ENCODE peak calls at places on chromosome X, in six cellular contexts. I is A549, Z is suprapubic skin, J is esophagus muscularis mucosa, L is endothelial cell of umbilical vein, B is stomach. C is an unnamed sample.

GRCh38 chrX:19204623-19205022 is 82.4 kb upstream of the ADGRG2 start:
- DNase-seq in I (no peak), Z (no peak), J (no peak), L (no peak), B (no peak), C (no peak)

GRCh38 chrX:138127314-138127713 is 561.4 kb downstream of the ZIC3 start:
- DNase-seq in I (no peak), Z (no peak), J (no peak), L (no peak), B (no peak), C (no peak)

GRCh38 chrX:38618152-38618551 is 56.8 kb downstream of the TSPAN7 start:
- DNase-seq in I (no peak), Z (no peak), J (no peak), L (no peak), B (no peak), C (no peak)

GRCh38 chrX:100207331-100208024 is 202.6 kb downstream of the PCDH19 start:
- DNase-seq in I (no peak), Z (no peak), J (no peak), L (no peak), B (no peak), C (no peak)

GRCh38 chrX:103175944-103176753 is 38.8 kb upstream of the BEX4 start:
- DNase-seq in I (peak; percentile 37), Z (no peak), J (no peak), L (peak; percentile 62), B (peak; percentile 72), C (peak; percentile 77)

GRCh38 chrX:53930513-53931380 is 113.5 kb downstream of the PHF8 start:
- DNase-seq in I (no peak), Z (no peak), J (no peak), L (no peak), B (no peak), C (no peak)

GRCh38 chrX:9286234-9286633 is 178.6 kb upstream of the TBL1X start:
- DNase-seq in I (no peak), Z (no peak), J (no peak), L (no peak), B (no peak), C (no peak)

GRCh38 chrX:20060961-20061868 is 55.5 kb downstream of the MAP7D2 start:
- DNase-seq in I (no peak), Z (no peak), J (no peak), L (no peak), B (no peak), C (no peak)

GRCh38 chrX:68912113-68912980 is 83.5 kb downstream of the EFNB1 start:
- DNase-seq in I (no peak), Z (no peak), J (no peak), L (no peak), B (no peak), C (no peak)

GRCh38 chrX:43121637-43122036 is 343.7 kb upstream of the PPP1R2C start:
- DNase-seq in I (no peak), Z (no peak), J (no peak), L (peak; percentile 11), B (no peak), C (peak; percentile 29)

GRCh38 chrX:54825716-54826428 is 18.3 kb downstream of the MAGED2 start:
- DNase-seq in I (no peak), Z (no peak), J (peak; percentile 14), L (no peak), B (no peak), C (no peak)

GRCh38 chrX:8955521-8955920 is 78.4 kb downstream of the FAM9B start:
- DNase-seq in I (no peak), Z (no peak), J (no peak), L (no peak), B (no peak), C (no peak)

GRCh38 chrX:13311560-13311959 is 8.3 kb downstream of the ATXN3L start:
- DNase-seq in I (no peak), Z (no peak), J (no peak), L (no peak), B (no peak), C (no peak)

GRCh38 chrX:105552395-105552794 is 269.9 kb upstream of the NRK start:
- DNase-seq in I (no peak), Z (no peak), J (no peak), L (peak; percentile 1), B (no peak), C (no peak)

GRCh38 chrX:70436380-70436779 is 8.3 kb upstream of the DLG3 start:
- DNase-seq in I (no peak), Z (no peak), J (no peak), L (no peak), B (no peak), C (no peak)

GRCh38 chrX:70432936-70433847 is 10.1 kb downstream of the GDPD2 start:
- DNase-seq in I (no peak), Z (no peak), J (no peak), L (no peak), B (no peak), C (no peak)

GRCh38 chrX:70434914-70435586 is 9.6 kb upstream of the DLG3 start:
- DNase-seq in I (no peak), Z (no peak), J (no peak), L (no peak), B (peak; percentile 24), C (no peak)

GRCh38 chrX:70433848-70434351 is 10.7 kb upstream of the DLG3 start:
- DNase-seq in I (peak; percentile 53), Z (no peak), J (peak; percentile 92), L (peak; percentile 49), B (peak; percentile 82), C (peak; percentile 70)

DNA sequence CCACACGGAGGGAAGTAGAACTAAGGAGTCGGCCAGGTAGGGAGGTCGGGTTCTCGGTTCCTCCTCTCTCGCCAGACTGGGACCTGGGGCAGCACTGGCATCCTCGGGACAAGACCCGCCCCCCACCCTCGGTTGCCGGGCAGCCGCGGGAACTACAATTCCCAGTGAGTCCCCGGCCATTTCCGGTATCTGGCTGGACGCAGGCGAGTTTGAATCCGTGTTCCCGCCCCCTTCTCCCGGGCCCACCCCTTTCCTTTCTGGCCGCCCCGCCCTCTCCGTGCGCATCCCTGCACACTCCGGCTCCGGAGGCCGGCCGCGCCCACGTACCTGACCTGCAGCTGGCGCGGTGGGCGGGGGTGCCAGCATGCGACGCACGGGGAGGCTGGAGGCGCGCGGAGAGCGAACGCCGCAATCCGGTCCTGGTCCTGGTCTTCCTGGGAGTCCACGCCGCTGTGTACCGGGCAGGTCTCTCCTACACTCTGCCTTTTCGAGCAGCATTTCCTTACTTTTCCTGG is 10.2 kb upstream of the DLG3 start:
- DNase-seq in I (peak; percentile 93), Z (peak; percentile 89), J (peak; percentile 93), L (peak; percentile 58), B (peak; percentile 87), C (peak; percentile 83)
- TF ChIP-seq POLR2A in I (peak; percentile 68), Z (no peak), J (no peak), L (no peak), B (no peak), C (no peak)

GRCh38 chrX:118974088-118974907 is at the start of gene LONRF3:
- DNase-seq in I (peak; percentile 53), Z (peak; percentile 87), J (peak; percentile 96), L (peak; percentile 58), B (peak; percentile 73), C (peak; percentile 85)
- TF ChIP-seq POLR2A in I (peak; percentile 81), Z (peak; percentile 63), J (peak; percentile 90), L (no peak), B (no peak), C (peak; percentile 86)

GRCh38 chrX:129790808-129791207 is 11.1 kb downstream of the SASH3 start:
- DNase-seq in I (no peak), Z (no peak), J (no peak), L (no peak), B (no peak), C (no peak)
- TF ChIP-seq POLR2A in I (no peak), Z (no peak), J (no peak), L (no peak), B (no peak), C (no peak)

GRCh38 chrX:107775734-107776511 is at the start of gene TSC22D3:
- DNase-seq in I (peak; percentile 68), Z (peak; percentile 87), J (peak; percentile 92), L (peak; percentile 64), B (peak; percentile 83), C (peak; percentile 86)
- TF ChIP-seq POLR2A in I (no peak), Z (no peak), J (peak; percentile 45), L (no peak), B (peak; percentile 12), C (no peak)